ENCODE peak calls at places on chromosomes 1 and 21, in seven cellular contexts. R, P, D, V, B, X and K are unnamed samples.
A peak's percentile ranks its signal among the peaks of the same experiment; 100 is the strongest.

GRCh38 chr1:1034438-1034759 is 14.5 kb downstream of the AGRN start:
- DNase-seq in R (no peak), P (no peak), D (no peak), V (no peak), B (no peak), X (no peak), K (no peak)

GRCh38 chr1:172533511-172534116 is 664 bp downstream of the SUCO start:
- DNase-seq in R (no peak), P (no peak), D (peak; percentile 61), V (peak; percentile 54), B (peak; percentile 23), X (peak; percentile 24), K (peak; percentile 64)

GRCh38 chr1:32272557-32273388 is 19.1 kb upstream of the HDAC1 start:
- DNase-seq in R (no peak), P (no peak), D (no peak), V (peak; percentile 49), B (no peak), X (no peak), K (no peak)

GRCh38 chr1:37519613-37520012 is 5.0 kb upstream of the MEAF6 start:
- DNase-seq in R (no peak), P (no peak), D (no peak), V (no peak), B (no peak), X (no peak), K (peak; percentile 26)

GRCh38 chr1:174243451-174244000 is 84.2 kb downstream of the RABGAP1L start:
- DNase-seq in R (no peak), P (no peak), D (no peak), V (no peak), B (no peak), X (no peak), K (no peak)

GRCh38 chr1:33624991-33625870 is 152.8 kb downstream of the ZSCAN20 start:
- DNase-seq in R (no peak), P (no peak), D (no peak), V (peak; percentile 26), B (no peak), X (no peak), K (peak; percentile 18)

GRCh38 chr1:92996131-92996463 is 34.8 kb upstream of the DIPK1A start:
- DNase-seq in R (no peak), P (no peak), D (no peak), V (no peak), B (no peak), X (no peak), K (no peak)

GRCh38 chr1:31583995-31584868 is 7.9 kb downstream of the TINAGL1 start:
- DNase-seq in R (no peak), P (no peak), D (no peak), V (no peak), B (peak; percentile 88), X (peak; percentile 81), K (peak; percentile 81)

GRCh38 chr1:199422206-199422605 is 605.3 kb upstream of the NR5A2 start:
- DNase-seq in R (no peak), P (peak; percentile 10), D (no peak), V (peak; percentile 30), B (no peak), X (peak; percentile 71), K (no peak)

GRCh38 chr1:224497714-224498573 is 63.3 kb upstream of the WDR26 start:
- DNase-seq in R (no peak), P (peak; percentile 85), D (peak; percentile 78), V (peak; percentile 67), B (peak; percentile 50), X (peak; percentile 77), K (peak; percentile 82)

GRCh38 chr21:25879203-25879602 is 144.4 kb downstream of the GABPA start:
- DNase-seq in R (no peak), P (no peak), D (no peak), V (no peak), B (no peak), X (no peak), K (no peak)

GRCh38 chr1:214404571-214405213 is 123.7 kb downstream of the SMYD2 start:
- DNase-seq in R (no peak), P (no peak), D (no peak), V (no peak), B (no peak), X (peak; percentile 50), K (no peak)

GRCh38 chr21:38985423-38986378 is 180.0 kb downstream of the ETS2 start:
- DNase-seq in R (no peak), P (no peak), D (peak; percentile 95), V (peak; percentile 94), B (peak; percentile 72), X (peak; percentile 97), K (peak; percentile 79)

GRCh38 chr1:46606255-46606965 is 2.3 kb upstream of the MKNK1 start:
- DNase-seq in R (no peak), P (no peak), D (no peak), V (no peak), B (no peak), X (no peak), K (no peak)

GRCh38 chr1:178192686-178193085 is 98.8 kb downstream of the RASAL2 start:
- DNase-seq in R (no peak), P (no peak), D (peak; percentile 98), V (no peak), B (peak; percentile 43), X (peak; percentile 91), K (no peak)

GRCh38 chr1:198676253-198676652 is 37.4 kb downstream of the PTPRC start:
- DNase-seq in R (no peak), P (no peak), D (no peak), V (peak; percentile 51), B (no peak), X (no peak), K (no peak)

GRCh38 chr1:150066838-150067183 is 765 bp upstream of the VPS45 start:
- DNase-seq in R (peak; percentile 42), P (no peak), D (peak; percentile 65), V (peak; percentile 76), B (peak; percentile 66), X (no peak), K (no peak)

GRCh38 chr1:159978107-159978398 is 24.0 kb upstream of the SLAMF9 start:
- DNase-seq in R (no peak), P (no peak), D (no peak), V (no peak), B (no peak), X (no peak), K (peak; percentile 28)

GRCh38 chr1:28466226-28466778 is 39.5 kb upstream of the RCC1 start:
- DNase-seq in R (no peak), P (no peak), D (no peak), V (no peak), B (no peak), X (no peak), K (no peak)

GRCh38 chr1:94773931-94774422 is 46.2 kb upstream of the SLC44A3 start:
- DNase-seq in R (peak; percentile 32), P (no peak), D (no peak), V (no peak), B (no peak), X (peak; percentile 55), K (no peak)

GRCh38 chr1:181592261-181592859 is 109.0 kb downstream of the CACNA1E start:
- DNase-seq in R (no peak), P (no peak), D (no peak), V (no peak), B (no peak), X (no peak), K (no peak)

GRCh38 chr1:151047925-151048644 is 534 bp downstream of the C1orf56 start:
- DNase-seq in R (peak; percentile 47), P (peak; percentile 41), D (peak; percentile 74), V (peak; percentile 44), B (peak; percentile 84), X (peak; percentile 72), K (peak; percentile 85)

GRCh38 chr1:57307382-57307781 is 116.5 kb downstream of the DAB1 start:
- DNase-seq in R (no peak), P (no peak), D (no peak), V (peak; percentile 78), B (peak; percentile 22), X (no peak), K (no peak)

GRCh38 chr1:61641578-61642336 is 83.2 kb downstream of the TM2D1 start:
- DNase-seq in R (peak; percentile 25), P (no peak), D (peak; percentile 40), V (peak; percentile 12), B (peak; percentile 86), X (peak; percentile 80), K (peak; percentile 91)

GRCh38 chr1:54870869-54871268 is 16.1 kb downstream of the DHCR24 start:
- DNase-seq in R (no peak), P (no peak), D (no peak), V (no peak), B (no peak), X (no peak), K (no peak)

GRCh38 chr1:85502625-85503083 is 37.7 kb upstream of the DDAH1 start:
- DNase-seq in R (no peak), P (peak; percentile 25), D (peak; percentile 41), V (peak; percentile 8), B (peak; percentile 37), X (peak; percentile 92), K (peak; percentile 68)

GRCh38 chr1:110106013-110106941 is 6.0 kb upstream of the UBL4B start:
- DNase-seq in R (peak; percentile 72), P (peak; percentile 43), D (peak; percentile 67), V (peak; percentile 73), B (peak; percentile 72), X (peak; percentile 75), K (peak; percentile 70)

GRCh38 chr1:183604048-183604808 is 14.0 kb upstream of the NCF2 start:
- DNase-seq in R (no peak), P (no peak), D (peak; percentile 59), V (no peak), B (no peak), X (peak; percentile 67), K (no peak)

GRCh38 chr1:247721222-247721621 is 4.8 kb upstream of the OR6F1 start:
- DNase-seq in R (no peak), P (no peak), D (no peak), V (no peak), B (no peak), X (no peak), K (no peak)

GRCh38 chr1:111503585-111504060 is at the start of the genes ADORA3 and TMIGD3:
- DNase-seq in R (no peak), P (no peak), D (peak; percentile 85), V (peak; percentile 56), B (no peak), X (no peak), K (no peak)

GRCh38 chr1:111707906-111708305 is 31.3 kb downstream of the INKA2 start:
- DNase-seq in R (no peak), P (no peak), D (no peak), V (no peak), B (no peak), X (peak; percentile 35), K (no peak)

GRCh38 chr1:239429163-239429562 is 42.8 kb downstream of the CHRM3 start:
- DNase-seq in R (no peak), P (no peak), D (no peak), V (no peak), B (no peak), X (no peak), K (no peak)

GRCh38 chr1:65172936-65173335 is 24.9 kb downstream of the AK4 start:
- DNase-seq in R (no peak), P (no peak), D (no peak), V (no peak), B (no peak), X (no peak), K (no peak)

GRCh38 chr1:225464851-225465792 is 37.3 kb upstream of the LBR start:
- DNase-seq in R (no peak), P (no peak), D (no peak), V (no peak), B (no peak), X (no peak), K (no peak)

GRCh38 chr1:218284377-218284916 is 646 bp upstream of the RRP15 start:
- DNase-seq in R (no peak), P (no peak), D (no peak), V (no peak), B (no peak), X (no peak), K (no peak)

GRCh38 chr1:175919001-175919400 is 175.6 kb upstream of the TNR start:
- DNase-seq in R (no peak), P (no peak), D (no peak), V (no peak), B (no peak), X (no peak), K (no peak)